ENCODE peak calls at places on chromosomes 5 and 9, in six cellular contexts. F is naive thymus-derived CD4-positive, alpha-beta T cell; G is tibial artery; H is cardiac muscle cell; M is HL-60; U is Peyer's patch. L is an unnamed sample.

GRCh38 chr9:131658753-131659129 is 81.1 kb downstream of the RAPGEF1 start:
- DNase-seq in F (no peak), G (no peak), H (no peak), M (no peak), U (no peak), L (peak; percentile 35)

GRCh38 chr9:36053971-36054370 is 17.3 kb downstream of the RECK start:
- DNase-seq in F (no peak), G (no peak), H (peak; percentile 28), M (no peak), U (no peak), L (no peak)

GRCh38 chr9:106885451-106885850 is 22.5 kb downstream of the ZNF462 start:
- DNase-seq in F (no peak), G (no peak), H (peak; percentile 48), M (no peak), U (no peak), L (no peak)

GRCh38 chr5:139897342-139897741 is 101.7 kb downstream of the PSD2 start:
- DNase-seq in F (no peak), G (no peak), H (no peak), M (no peak), U (no peak), L (no peak)

GRCh38 chr5:103259705-103260355 is 1.3 kb downstream of the MACIR start:
- DNase-seq in F (no peak), G (no peak), H (peak; percentile 57), M (no peak), U (no peak), L (no peak)

GRCh38 chr5:38994329-38994927 is 79.8 kb downstream of the RICTOR start:
- DNase-seq in F (no peak), G (no peak), H (peak; percentile 67), M (peak; percentile 36), U (no peak), L (no peak)

GRCh38 chr5:84816746-84817547 is 432.3 kb upstream of the EDIL3 start:
- DNase-seq in F (no peak), G (no peak), H (no peak), M (no peak), U (no peak), L (no peak)

GRCh38 chr9:21856301-21857094 is 54.1 kb downstream of the MTAP start:
- DNase-seq in F (no peak), G (no peak), H (no peak), M (no peak), U (no peak), L (no peak)

GRCh38 chr5:57651127-57651526 is 168.5 kb upstream of the ACTBL2 start:
- DNase-seq in F (no peak), G (no peak), H (no peak), M (no peak), U (no peak), L (no peak)

GRCh38 chr9:17578911-17579793 is at the start of gene SH3GL2:
- DNase-seq in F (no peak), G (peak; percentile 61), H (peak; percentile 44), M (peak; percentile 1), U (peak; percentile 64), L (no peak)

GRCh38 chr5:136123236-136123768 is 9.3 kb upstream of the SMAD5 start:
- DNase-seq in F (no peak), G (no peak), H (no peak), M (no peak), U (no peak), L (no peak)

GRCh38 chr9:1411826-1412225 is 361.7 kb downstream of the DMRT2 start:
- DNase-seq in F (no peak), G (no peak), H (no peak), M (no peak), U (no peak), L (no peak)

GRCh38 chr5:92568522-92568921 is 1012.5 kb downstream of the NR2F1-AS1 start:
- DNase-seq in F (no peak), G (no peak), H (no peak), M (no peak), U (no peak), L (no peak)

GRCh38 chr9:87375397-87376073 is 122.1 kb upstream of the DAPK1 start:
- DNase-seq in F (no peak), G (no peak), H (no peak), M (no peak), U (no peak), L (no peak)

GRCh38 chr5:127031147-127031862 is 947 bp upstream of the MARCHF3 start:
- DNase-seq in F (peak; percentile 12), G (peak; percentile 66), H (peak; percentile 40), M (peak; percentile 1), U (peak; percentile 48), L (no peak)

GRCh38 chr5:159969966-159970365 is 39.0 kb upstream of the TTC1 start:
- DNase-seq in F (no peak), G (no peak), H (no peak), M (no peak), U (no peak), L (no peak)

GRCh38 chr9:127813739-127814226 is 11.1 kb downstream of the FPGS start:
- DNase-seq in F (no peak), G (no peak), H (no peak), M (no peak), U (no peak), L (no peak)

GRCh38 chr9:127812009-127812408 is 9.3 kb downstream of the FPGS start:
- DNase-seq in F (no peak), G (no peak), H (no peak), M (no peak), U (no peak), L (no peak)

GRCh38 chr9:127814619-127815511 is 12.2 kb downstream of the FPGS start:
- DNase-seq in F (no peak), G (no peak), H (no peak), M (no peak), U (no peak), L (no peak)

GRCh38 chr9:127810378-127811187 is 7.9 kb downstream of the FPGS start:
- DNase-seq in F (no peak), G (no peak), H (no peak), M (no peak), U (no peak), L (no peak)

DNA sequence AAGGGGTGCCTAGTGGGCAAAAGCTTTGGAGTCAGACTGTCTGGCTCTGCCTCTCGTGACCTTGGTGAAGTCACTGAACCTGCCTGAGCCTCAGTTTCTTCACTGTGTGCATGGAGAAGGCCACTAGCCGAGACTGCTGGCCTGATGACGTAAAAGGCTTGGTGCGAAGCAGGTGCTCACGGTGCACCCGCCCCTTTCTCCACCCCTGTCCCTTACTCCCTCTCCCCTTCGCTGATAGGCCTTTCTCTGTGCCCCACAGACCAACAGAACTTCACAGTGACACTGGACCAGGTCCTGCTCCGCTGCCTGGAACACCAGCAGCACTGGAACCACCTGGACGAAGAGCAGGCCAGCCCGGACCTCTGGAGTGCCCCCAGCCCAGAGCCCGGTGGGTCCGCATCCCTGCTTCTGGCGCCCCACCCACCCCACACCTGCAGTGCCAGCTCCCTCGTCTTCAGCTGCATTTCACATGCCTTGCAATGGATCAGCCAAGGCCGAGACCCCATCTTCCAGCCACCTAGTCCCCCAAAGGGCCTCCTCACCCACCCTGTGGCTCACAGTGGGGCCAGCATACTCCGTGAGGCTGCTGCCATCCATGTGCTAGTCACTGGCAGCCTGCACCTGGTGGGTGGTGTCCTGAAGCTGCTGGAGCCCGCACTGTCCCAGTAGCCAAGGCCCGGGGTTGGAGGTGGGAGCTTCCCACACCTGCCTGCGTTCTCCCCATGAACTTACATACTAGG is 10.4 kb downstream of the FPGS start:
- DNase-seq in F (no peak), G (no peak), H (no peak), M (no peak), U (no peak), L (no peak)
- H3K4me3 ChIP-seq in F (no peak overlapping the region), G (no peak overlapping the region), H (no peak overlapping the region), M (no peak overlapping the region), U (no peak overlapping the region), L (no peak overlapping the region)

DNA sequence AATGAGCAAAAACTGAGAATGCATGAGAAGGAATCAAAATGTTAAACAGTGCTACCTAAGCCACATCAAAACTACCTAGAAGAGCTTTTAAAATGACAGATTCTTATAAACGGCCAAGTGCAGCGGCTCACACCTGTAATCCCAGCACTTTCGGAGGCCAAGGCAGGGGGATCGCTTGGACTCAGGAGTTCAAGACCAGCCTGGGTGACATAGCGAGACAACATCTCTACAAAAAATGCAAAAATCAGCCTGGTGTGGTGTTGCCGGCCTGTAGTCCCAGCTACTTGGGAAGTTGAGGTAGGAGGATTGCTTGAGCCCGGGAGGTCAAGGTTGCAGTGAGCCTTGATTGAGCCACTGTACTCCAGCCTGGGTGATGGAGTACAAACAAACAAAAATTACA is 13.4 kb downstream of the FNBP1 start:
- DNase-seq in F (no peak), G (no peak), H (no peak), M (no peak), U (no peak), L (peak; percentile 16)
- H3K27ac ChIP-seq in F (peak overlapping the region; percentile 63), G (no peak overlapping the region), H (no peak overlapping the region), M (no peak overlapping the region), U (peak overlapping the region; percentile 11), L (no peak overlapping the region)

DNA sequence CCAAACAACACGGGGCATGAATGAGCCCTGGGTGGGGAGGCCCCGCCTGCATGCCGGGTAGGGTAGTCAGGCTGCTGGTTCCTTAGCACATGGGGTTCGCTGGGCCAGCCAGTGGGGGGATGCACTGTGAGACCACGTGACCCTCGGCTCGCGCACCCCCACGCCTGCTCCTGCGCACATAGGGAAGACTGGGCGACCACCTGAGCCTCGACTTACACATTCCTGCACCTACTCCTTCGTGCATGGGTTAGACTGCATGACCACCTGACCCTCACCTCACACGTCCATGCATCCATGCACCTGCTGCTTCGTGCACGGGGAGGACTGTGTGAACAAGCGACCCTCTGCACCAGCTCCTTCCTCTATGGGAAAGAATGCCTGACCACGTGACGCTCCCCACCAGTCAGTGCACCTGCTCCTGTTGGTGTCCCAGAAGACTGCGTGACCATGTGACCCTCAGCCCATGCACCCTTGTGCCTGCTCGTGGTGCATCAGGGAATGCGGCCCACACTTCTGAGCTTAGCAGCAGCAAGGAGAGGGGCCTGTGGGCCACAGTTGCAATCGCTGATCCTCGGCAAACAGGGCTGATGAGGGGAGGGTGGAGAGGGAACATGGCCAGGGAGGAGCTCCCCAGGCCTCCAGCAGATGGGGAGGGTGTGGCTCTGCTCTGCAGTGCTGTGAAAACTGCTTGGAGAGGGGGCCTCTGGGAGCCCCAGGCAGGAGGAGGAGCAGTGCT is 18.1 kb downstream of the LPCAT1 start:
- DNase-seq in F (no peak), G (no peak), H (no peak), M (no peak), U (no peak), L (no peak)
- H3K4me3 ChIP-seq in F (no peak overlapping the region), G (no peak overlapping the region), H (no peak overlapping the region), M (no peak overlapping the region), U (no peak overlapping the region), L (no peak overlapping the region)

GRCh38 chr5:56155085-56155484 is 78.0 kb downstream of the ANKRD55 start:
- DNase-seq in F (no peak), G (no peak), H (no peak), M (peak; percentile 37), U (no peak), L (no peak)
- H3K27ac ChIP-seq in F (peak overlapping the region; percentile 61), G (no peak overlapping the region), H (no peak overlapping the region), M (peak overlapping the region; percentile 77), U (peak overlapping the region; percentile 50), L (no peak overlapping the region)

GRCh38 chr5:133936611-133937015 is 31.8 kb downstream of the C5orf15 start:
- DNase-seq in F (no peak), G (peak; percentile 19), H (no peak), M (no peak), U (no peak), L (no peak)
- H3K4me3 ChIP-seq in F (no peak overlapping the region), G (no peak overlapping the region), H (no peak overlapping the region), M (no peak overlapping the region), U (no peak overlapping the region), L (no peak overlapping the region)

DNA sequence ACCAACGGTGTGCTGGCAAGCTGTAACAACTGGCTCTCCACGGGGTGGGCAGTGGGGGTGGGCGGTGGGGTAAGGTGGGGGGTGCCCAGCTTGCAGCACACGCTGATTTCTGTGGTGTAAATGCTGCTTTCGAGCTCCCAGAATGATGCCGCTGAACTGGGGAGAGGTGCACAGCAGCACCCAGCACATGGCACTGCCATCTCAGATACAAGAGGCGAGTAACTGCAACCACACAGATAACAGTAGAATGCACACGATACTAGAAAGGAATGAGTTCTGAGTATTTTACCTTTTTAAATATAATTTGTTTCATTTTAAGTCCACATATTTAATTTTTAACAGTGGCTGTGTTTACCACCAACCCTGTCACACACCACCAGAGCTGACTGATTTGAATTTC is 87.9 kb downstream of the SEMA4D start:
- DNase-seq in F (no peak), G (no peak), H (no peak), M (no peak), U (no peak), L (no peak)
- H3K27ac ChIP-seq in F (peak overlapping the region; percentile 5), G (no peak overlapping the region), H (no peak overlapping the region), M (no peak overlapping the region), U (no peak overlapping the region), L (no peak overlapping the region)

L was measured in coronary artery.